ENCODE peak calls at places on chromosomes 2 and 18, in four cellular contexts. U is PC-3, Y is GM23248, P is neural progenitor cell. K is an unnamed sample.

GRCh38 chr2:119402645-119403560 is 28.8 kb upstream of the TMEM37 start:
- DNase-seq in Y (no peak), U (no peak), P (no peak), K (no peak)

GRCh38 chr2:157875720-157876065 is 437 bp downstream of the ACVR1 start:
- DNase-seq in P (peak; percentile 83), U (peak; percentile 36), Y (peak; percentile 79), K (peak; percentile 54)

GRCh38 chr2:102258386-102259074 is 52.8 kb upstream of the IL1RL1 start:
- DNase-seq in U (peak; percentile 85), P (no peak), Y (peak; percentile 98), K (no peak)

GRCh38 chr2:58042486-58042970 is 4.1 kb upstream of the VRK2 start:
- DNase-seq in P (no peak), U (peak; percentile 97), Y (peak; percentile 75), K (peak; percentile 75)

GRCh38 chr2:85886585-85886984 is 2.2 kb downstream of the ST3GAL5 start:
- DNase-seq in U (peak; percentile 56), Y (peak; percentile 99), P (no peak), K (no peak)

GRCh38 chr2:232876071-232876977 is 6.3 kb downstream of the SNORC start:
- DNase-seq in Y (peak; percentile 40), P (peak; percentile 70), U (peak; percentile 80), K (peak; percentile 22)

GRCh38 chr2:177201919-177202346 is 10.7 kb upstream of the HNRNPA3 start:
- DNase-seq in P (no peak), Y (no peak), U (no peak), K (no peak)

GRCh38 chr2:70499253-70499652 is 54.4 kb downstream of the TGFA start:
- DNase-seq in Y (no peak), P (no peak), U (no peak), K (no peak)

GRCh38 chr18:21281611-21282010 is 39.6 kb downstream of the GREB1L start:
- DNase-seq in U (no peak), Y (peak; percentile 40), P (no peak), K (no peak)

GRCh38 chr2:112799291-112799975 is 15.1 kb upstream of the IL1A start:
- DNase-seq in U (no peak), Y (no peak), P (no peak), K (no peak)

GRCh38 chr2:234864518-234864917 is 87.3 kb upstream of the SH3BP4 start:
- DNase-seq in P (no peak), Y (no peak), U (no peak), K (no peak)

GRCh38 chr2:214471990-214472389 is 61.1 kb downstream of the VWC2L start:
- DNase-seq in Y (no peak), P (no peak), U (no peak), K (no peak)

GRCh38 chr2:43611987-43612894 is 16.4 kb upstream of the THADA start:
- DNase-seq in P (peak; percentile 78), Y (peak; percentile 78), U (peak; percentile 89), K (peak; percentile 81)

GRCh38 chr2:239927424-239927981 is 97.6 kb downstream of the NDUFA10 start:
- DNase-seq in U (peak; percentile 90), Y (peak; percentile 94), P (no peak), K (no peak)

GRCh38 chr2:4964579-4964978 is 727.6 kb upstream of the SOX11 start:
- DNase-seq in U (no peak), P (no peak), Y (no peak), K (no peak)

GRCh38 chr18:62420513-62421209 is 95.6 kb downstream of the TNFRSF11A start:
- DNase-seq in P (no peak), U (peak; percentile 79), Y (peak; percentile 82), K (peak; percentile 30)

GRCh38 chr2:40584432-40584831 is 132.5 kb upstream of the SLC8A1 start:
- DNase-seq in U (peak; percentile 66), P (no peak), Y (peak; percentile 35), K (no peak)

GRCh38 chr18:6406075-6406909 is 8.4 kb downstream of the L3MBTL4 start:
- DNase-seq in P (no peak), U (peak; percentile 56), Y (peak; percentile 56), K (no peak)

GRCh38 chr2:239227661-239228371 is 173.0 kb downstream of the HDAC4 start:
- DNase-seq in Y (peak; percentile 53), P (no peak), U (no peak), K (no peak)

GRCh38 chr18:59547691-59548182 is 149.5 kb downstream of the CCBE1 start:
- DNase-seq in U (no peak), Y (peak; percentile 81), P (peak; percentile 24), K (peak; percentile 75)

GRCh38 chr2:227395556-227395955 is 7.8 kb upstream of the SCYGR1 start:
- DNase-seq in P (no peak), Y (no peak), U (peak; percentile 66), K (no peak)

GRCh38 chr18:48932462-48932818 is 18.3 kb downstream of the SMAD7 start:
- DNase-seq in U (no peak), Y (peak; percentile 55), P (no peak), K (no peak)

GRCh38 chr18:48929212-48929612 is 21.6 kb downstream of the SMAD7 start:
- DNase-seq in Y (peak; percentile 50), U (no peak), P (no peak), K (no peak)

GRCh38 chr18:48931680-48932461 is 18.9 kb downstream of the SMAD7 start:
- DNase-seq in U (no peak), Y (peak; percentile 68), P (no peak), K (peak; percentile 39)

GRCh38 chr18:48929951-48930713 is 20.6 kb downstream of the SMAD7 start:
- DNase-seq in P (peak; percentile 53), Y (peak; percentile 82), U (no peak), K (no peak)

DNA sequence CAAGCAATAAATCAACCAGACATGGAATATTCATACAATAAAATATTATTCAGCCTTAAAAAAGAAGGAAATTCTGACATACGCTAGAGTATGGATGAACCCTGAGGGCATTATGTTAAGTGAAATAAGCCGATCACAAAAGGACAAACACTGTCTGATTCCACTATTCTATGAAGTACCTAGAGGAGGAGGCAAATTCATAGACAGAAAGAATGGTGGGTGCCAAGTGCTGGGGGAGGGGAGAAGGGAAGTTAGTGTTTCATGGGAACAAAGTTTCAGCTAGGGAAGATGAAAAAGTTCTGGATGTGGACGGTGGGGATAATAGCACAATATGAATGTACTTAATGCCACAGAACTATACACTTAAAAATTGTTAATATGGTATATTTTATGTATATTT is 19.8 kb downstream of the SMAD7 start:
- DNase-seq in P (no peak), U (no peak), Y (peak; percentile 12), K (no peak)
- H3K9ac ChIP-seq in P (no peak overlapping the region), U (no peak overlapping the region), Y (peak overlapping the region; percentile 77), K (peak overlapping the region; percentile 76)

GRCh38 chr2:236644067-236644466 is 74.4 kb downstream of the ACKR3 start:
- DNase-seq in U (no peak), P (no peak), Y (no peak), K (no peak)

GRCh38 chr2:236644502-236644911 is 74.9 kb downstream of the ACKR3 start:
- DNase-seq in P (no peak), Y (no peak), U (no peak), K (no peak)

GRCh38 chr2:236646871-236647270 is 77.2 kb downstream of the ACKR3 start:
- DNase-seq in P (no peak), Y (no peak), U (no peak), K (no peak)

GRCh38 chr2:236647621-236648020 is 78.0 kb downstream of the ACKR3 start:
- DNase-seq in U (no peak), Y (no peak), P (no peak), K (no peak)

DNA sequence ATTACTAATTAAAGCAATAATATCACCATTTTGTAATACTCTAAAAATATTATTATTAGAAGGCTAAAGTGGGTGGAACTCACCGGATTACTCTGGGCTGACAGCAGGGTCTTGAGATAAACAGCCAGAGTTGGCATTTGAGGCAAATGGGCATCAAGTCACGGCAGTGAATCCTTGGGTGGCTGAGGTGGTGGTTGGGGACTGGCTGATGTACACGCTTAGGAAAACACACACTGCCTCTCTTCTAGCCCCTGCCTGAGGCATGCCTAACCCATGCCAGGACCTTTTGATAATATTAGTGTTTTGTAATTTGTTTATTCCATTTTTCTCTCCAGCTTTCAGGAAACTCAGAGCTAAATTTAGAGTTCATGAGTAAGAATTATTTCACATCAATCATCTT is 76.8 kb downstream of the ACKR3 start:
- DNase-seq in P (no peak), Y (no peak), U (no peak), K (no peak)
- TF ChIP-seq EZH2phosphoT487 in P (no peak), Y (no peak), U (no peak), K (no peak)

DNA sequence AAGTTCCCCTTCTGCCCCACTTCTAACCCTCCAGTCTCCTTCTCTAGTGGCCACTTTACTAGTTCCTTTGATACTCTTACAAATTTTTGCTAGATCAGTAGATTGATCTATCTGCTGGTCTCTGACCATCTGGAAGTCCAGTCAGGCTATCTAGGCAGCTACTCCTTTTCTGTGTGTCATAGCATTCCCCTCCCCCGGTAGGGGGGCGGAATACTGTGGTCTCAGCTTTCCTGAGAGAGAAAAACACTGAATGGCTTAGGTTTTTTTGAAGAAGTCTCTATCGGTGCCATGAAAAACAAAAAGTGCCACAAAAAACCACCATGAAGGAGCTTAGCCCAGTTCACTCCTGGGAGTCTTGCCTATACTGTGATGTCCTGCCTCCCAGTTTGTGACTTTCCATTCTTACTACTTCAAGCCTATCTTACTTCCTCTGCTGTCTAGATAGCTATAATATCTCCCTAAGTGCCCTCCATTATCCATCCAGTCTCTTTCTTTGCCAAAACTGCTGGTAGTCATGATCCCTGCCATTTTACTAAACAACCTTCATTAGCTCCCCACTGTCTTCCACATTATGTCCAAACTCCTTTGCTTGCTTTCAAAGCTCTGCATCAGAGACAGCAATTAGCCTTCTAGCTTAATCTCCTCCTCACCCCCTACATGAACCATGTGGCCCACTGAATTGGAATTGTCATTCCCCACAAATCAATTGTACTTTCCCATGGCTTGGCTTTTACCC is 29.9 kb downstream of the TPGS2 start:
- DNase-seq in P (peak; percentile 76), U (no peak), Y (peak; percentile 12), K (no peak)
- H3K36me3 ChIP-seq in P (peaks cover 30% of the 10 kb centered on the region), U (no peaks in the 10 kb centered on the region), Y (peaks cover 35% of the 10 kb centered on the region), K (no peaks in the 10 kb centered on the region)

GRCh38 chr2:65355190-65355831 is 77.1 kb downstream of the SPRED2 start:
- DNase-seq in U (peak; percentile 60), Y (peak; percentile 49), P (no peak), K (no peak)
- H3K9ac ChIP-seq in U (no peak overlapping the region), Y (no peak overlapping the region), P (no peak overlapping the region), K (no peak overlapping the region)

DNA sequence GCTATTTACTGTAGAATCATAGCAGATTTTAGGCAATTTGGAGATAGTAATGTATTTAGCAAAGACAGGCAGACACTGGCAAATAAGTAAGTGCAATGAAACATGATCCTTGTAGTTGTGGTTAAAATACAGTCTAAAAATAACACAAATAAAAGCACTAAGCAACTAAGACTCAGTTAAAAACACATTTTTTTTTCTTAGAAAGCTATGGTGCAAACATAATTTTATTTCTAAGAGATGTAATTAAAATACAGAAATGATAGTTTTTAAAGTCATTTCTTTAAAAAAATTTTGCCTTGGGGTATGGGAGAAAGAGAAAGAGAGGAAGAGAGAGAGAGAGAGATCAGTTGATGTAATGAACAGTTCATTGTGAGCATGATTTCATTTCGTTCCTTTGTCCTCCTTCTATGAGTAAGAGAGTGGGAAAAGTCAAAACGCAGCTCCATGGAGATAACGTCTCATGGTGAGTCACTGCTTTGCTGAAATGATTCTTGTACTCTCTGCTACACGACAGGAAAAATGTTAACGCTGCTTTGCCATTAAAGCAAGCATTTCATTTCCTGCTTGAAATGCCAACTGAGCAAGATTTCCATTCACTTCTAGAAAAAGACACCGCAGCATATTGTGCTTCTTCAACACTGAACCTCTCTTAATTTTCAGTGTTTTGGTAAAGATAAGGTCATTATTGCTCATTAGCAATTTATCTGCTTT is 61.3 kb upstream of the PGAP1 start:
- DNase-seq in P (peak; percentile 6), U (peak; percentile 95), Y (peak; percentile 99), K (peak; percentile 26)
- TF ChIP-seq EZH2phosphoT487 in P (no peak), U (no peak), Y (peak; percentile 51), K (no peak)